ENCODE peak calls at places on chromosomes 13 and 19, in nine cellular contexts. One of them, this sample, is unnamed.

GRCh38 chr13:65600702-65601101 is 1629.4 kb downstream of the PCDH9 start:
- DNase-seq in nephron progenitor cell: no peak
- DNase-seq in heart left ventricle: no peak
- DNase-seq in cardiac fibroblast: peak; percentile 68
- DNase-seq in astrocyte of the spinal cord: no peak
- DNase-seq in left lung: no peak
- DNase-seq in fibroblast of lung: peak; percentile 81
- DNase-seq in endothelial cell: no peak
- DNase-seq in Caco-2: no peak
- DNase-seq in this sample: no peak

GRCh38 chr13:100089633-100090032 is 740 bp downstream of the PCCA start:
- DNase-seq in nephron progenitor cell: no peak
- DNase-seq in heart left ventricle: no peak
- DNase-seq in cardiac fibroblast: peak; percentile 29
- DNase-seq in astrocyte of the spinal cord: peak; percentile 24
- DNase-seq in left lung: no peak
- DNase-seq in fibroblast of lung: peak; percentile 17
- DNase-seq in endothelial cell: no peak
- DNase-seq in Caco-2: no peak
- DNase-seq in this sample: no peak

GRCh38 chr19:54515156-54515555 is 12.5 kb downstream of the LAIR2 start:
- DNase-seq in nephron progenitor cell: no peak
- DNase-seq in heart left ventricle: no peak
- DNase-seq in cardiac fibroblast: no peak
- DNase-seq in astrocyte of the spinal cord: no peak
- DNase-seq in left lung: no peak
- DNase-seq in fibroblast of lung: no peak
- DNase-seq in endothelial cell: no peak
- DNase-seq in Caco-2: peak; percentile 49
- DNase-seq in this sample: no peak

GRCh38 chr13:99655351-99656091 is 154.2 kb downstream of the TM9SF2 start:
- DNase-seq in nephron progenitor cell: no peak
- DNase-seq in heart left ventricle: no peak
- DNase-seq in cardiac fibroblast: peak; percentile 74
- DNase-seq in astrocyte of the spinal cord: peak; percentile 58
- DNase-seq in left lung: no peak
- DNase-seq in fibroblast of lung: no peak
- DNase-seq in endothelial cell: no peak
- DNase-seq in Caco-2: no peak
- DNase-seq in this sample: peak; percentile 60

GRCh38 chr13:57557979-57558529 is 73.5 kb upstream of the PCDH17 start:
- DNase-seq in nephron progenitor cell: no peak
- DNase-seq in heart left ventricle: no peak
- DNase-seq in cardiac fibroblast: peak; percentile 9
- DNase-seq in astrocyte of the spinal cord: peak; percentile 3
- DNase-seq in left lung: no peak
- DNase-seq in fibroblast of lung: peak; percentile 1
- DNase-seq in endothelial cell: no peak
- DNase-seq in Caco-2: no peak
- DNase-seq in this sample: no peak

GRCh38 chr13:72792640-72793039 is 10.7 kb downstream of the PIBF1 start:
- DNase-seq in nephron progenitor cell: no peak
- DNase-seq in heart left ventricle: no peak
- DNase-seq in cardiac fibroblast: no peak
- DNase-seq in astrocyte of the spinal cord: no peak
- DNase-seq in left lung: no peak
- DNase-seq in fibroblast of lung: no peak
- DNase-seq in endothelial cell: no peak
- DNase-seq in Caco-2: no peak
- DNase-seq in this sample: no peak

GRCh38 chr19:5006201-5006600 is 37.3 kb downstream of the KDM4B start:
- DNase-seq in nephron progenitor cell: no peak
- DNase-seq in heart left ventricle: no peak
- DNase-seq in cardiac fibroblast: peak; percentile 15
- DNase-seq in astrocyte of the spinal cord: no peak
- DNase-seq in left lung: no peak
- DNase-seq in fibroblast of lung: no peak
- DNase-seq in endothelial cell: no peak
- DNase-seq in Caco-2: no peak
- DNase-seq in this sample: no peak

GRCh38 chr13:34035676-34036325 is 217.9 kb downstream of the RFC3 start:
- DNase-seq in nephron progenitor cell: no peak
- DNase-seq in heart left ventricle: no peak
- DNase-seq in cardiac fibroblast: peak; percentile 53
- DNase-seq in astrocyte of the spinal cord: no peak
- DNase-seq in left lung: no peak
- DNase-seq in fibroblast of lung: no peak
- DNase-seq in endothelial cell: no peak
- DNase-seq in Caco-2: no peak
- DNase-seq in this sample: peak; percentile 1

GRCh38 chr19:53511933-53512374 is 26.0 kb upstream of the ZNF331 start:
- DNase-seq in nephron progenitor cell: peak; percentile 62
- DNase-seq in heart left ventricle: peak; percentile 58
- DNase-seq in cardiac fibroblast: peak; percentile 78
- DNase-seq in astrocyte of the spinal cord: peak; percentile 15
- DNase-seq in left lung: peak; percentile 45
- DNase-seq in fibroblast of lung: peak; percentile 49
- DNase-seq in endothelial cell: peak; percentile 79
- DNase-seq in Caco-2: peak; percentile 60
- DNase-seq in this sample: no peak

GRCh38 chr19:47186337-47187022 is 44.5 kb downstream of the BBC3 start:
- DNase-seq in nephron progenitor cell: no peak
- DNase-seq in heart left ventricle: no peak
- DNase-seq in cardiac fibroblast: no peak
- DNase-seq in astrocyte of the spinal cord: no peak
- DNase-seq in left lung: no peak
- DNase-seq in fibroblast of lung: no peak
- DNase-seq in endothelial cell: no peak
- DNase-seq in Caco-2: no peak
- DNase-seq in this sample: no peak

GRCh38 chr19:52331757-52332156 is 4.3 kb upstream of the ZNF610 start:
- DNase-seq in nephron progenitor cell: peak; percentile 7
- DNase-seq in heart left ventricle: no peak
- DNase-seq in cardiac fibroblast: peak; percentile 16
- DNase-seq in astrocyte of the spinal cord: peak; percentile 21
- DNase-seq in left lung: no peak
- DNase-seq in fibroblast of lung: peak; percentile 15
- DNase-seq in endothelial cell: no peak
- DNase-seq in Caco-2: no peak
- DNase-seq in this sample: no peak

GRCh38 chr19:14086098-14086497 is 515 bp upstream of the C19orf67 start:
- DNase-seq in nephron progenitor cell: no peak
- DNase-seq in heart left ventricle: no peak
- DNase-seq in cardiac fibroblast: no peak
- DNase-seq in astrocyte of the spinal cord: no peak
- DNase-seq in left lung: no peak
- DNase-seq in fibroblast of lung: no peak
- DNase-seq in endothelial cell: no peak
- DNase-seq in Caco-2: no peak
- DNase-seq in this sample: no peak

GRCh38 chr19:58401825-58402433 is 6.5 kb downstream of the RNF225 start:
- DNase-seq in nephron progenitor cell: no peak
- DNase-seq in heart left ventricle: no peak
- DNase-seq in cardiac fibroblast: no peak
- DNase-seq in astrocyte of the spinal cord: no peak
- DNase-seq in left lung: no peak
- DNase-seq in fibroblast of lung: no peak
- DNase-seq in endothelial cell: no peak
- DNase-seq in Caco-2: no peak
- DNase-seq in this sample: no peak

GRCh38 chr13:111460548-111461444 is 140.4 kb downstream of the TEX29 start:
- DNase-seq in nephron progenitor cell: peak; percentile 47
- DNase-seq in heart left ventricle: peak; percentile 65
- DNase-seq in cardiac fibroblast: peak; percentile 67
- DNase-seq in astrocyte of the spinal cord: peak; percentile 15
- DNase-seq in left lung: no peak
- DNase-seq in fibroblast of lung: peak; percentile 70
- DNase-seq in endothelial cell: peak; percentile 59
- DNase-seq in Caco-2: peak; percentile 61
- DNase-seq in this sample: peak; percentile 24

GRCh38 chr13:62879071-62879470 is 1463.4 kb upstream of the PCDH20 start:
- DNase-seq in nephron progenitor cell: no peak
- DNase-seq in heart left ventricle: no peak
- DNase-seq in cardiac fibroblast: peak; percentile 59
- DNase-seq in astrocyte of the spinal cord: peak; percentile 60
- DNase-seq in left lung: no peak
- DNase-seq in fibroblast of lung: peak; percentile 5
- DNase-seq in endothelial cell: no peak
- DNase-seq in Caco-2: no peak
- DNase-seq in this sample: no peak

DNA sequence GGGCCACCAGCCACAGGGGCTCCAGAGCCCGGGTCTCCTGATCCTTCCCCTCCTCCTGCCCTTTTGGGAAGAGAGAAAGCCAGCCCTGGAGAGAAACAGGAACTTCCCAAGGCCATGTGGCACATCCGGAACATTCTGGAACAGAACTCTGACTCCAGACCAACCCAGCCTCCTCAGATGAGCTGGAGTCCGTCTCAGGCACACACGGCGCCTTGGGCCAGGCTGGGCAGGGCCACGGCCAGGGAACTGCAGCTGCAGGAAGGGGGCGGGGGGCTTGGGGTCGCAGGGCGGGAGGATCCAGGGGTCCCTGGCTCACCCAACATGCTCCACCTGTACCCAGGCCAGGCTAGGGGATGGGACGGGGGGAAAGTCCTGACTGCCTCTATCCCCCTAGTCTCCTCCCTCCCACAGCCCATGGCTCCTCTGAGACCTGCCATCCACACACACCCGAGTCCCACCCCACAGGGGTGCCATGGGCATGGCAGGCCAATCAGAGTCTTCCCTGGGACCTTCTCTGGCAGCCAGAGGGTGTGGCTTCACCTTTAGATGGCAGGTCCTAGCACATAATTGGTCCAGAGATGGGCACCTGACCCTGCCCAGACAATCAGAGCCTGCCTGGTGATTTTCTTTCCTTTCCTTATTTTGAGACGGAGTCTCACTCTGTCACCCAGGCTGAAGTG is 22.9 kb downstream of the SBNO2 start:
- DNase-seq in nephron progenitor cell: no peak
- DNase-seq in heart left ventricle: no peak
- DNase-seq in cardiac fibroblast: no peak
- DNase-seq in astrocyte of the spinal cord: no peak
- DNase-seq in left lung: no peak
- DNase-seq in fibroblast of lung: no peak
- DNase-seq in endothelial cell: no peak
- DNase-seq in Caco-2: no peak
- DNase-seq in this sample: no peak
- TF ChIP-seq CTCF in nephron progenitor cell: no peak
- TF ChIP-seq CTCF in heart left ventricle: no peak
- TF ChIP-seq CTCF in cardiac fibroblast: no peak
- TF ChIP-seq CTCF in astrocyte of the spinal cord: no peak
- TF ChIP-seq CTCF in left lung: no peak
- TF ChIP-seq CTCF in fibroblast of lung: no peak
- TF ChIP-seq CTCF in endothelial cell: no peak
- TF ChIP-seq CTCF in Caco-2: no peak
- TF ChIP-seq CTCF in this sample: no peak

DNA sequence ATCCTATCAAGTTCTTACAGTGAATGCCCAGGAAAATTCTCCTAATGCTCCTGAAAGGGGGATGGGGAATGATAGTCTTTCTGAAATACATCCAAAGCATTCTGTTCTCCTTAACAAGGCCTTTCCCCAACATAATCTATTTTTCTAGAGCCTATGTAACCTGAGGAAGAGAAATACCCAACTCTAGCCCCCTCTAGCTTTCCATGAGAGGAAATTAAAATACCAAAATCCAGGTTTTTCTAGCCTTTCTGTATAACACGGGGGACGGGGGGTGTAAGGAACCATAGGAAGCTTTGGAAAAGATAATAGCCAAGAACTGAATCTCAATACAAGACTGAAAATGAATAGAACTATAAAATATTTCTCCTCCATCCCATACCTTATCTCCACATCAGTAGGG is 815.9 kb downstream of the SLITRK6 start:
- DNase-seq in nephron progenitor cell: no peak
- DNase-seq in heart left ventricle: no peak
- DNase-seq in cardiac fibroblast: no peak
- DNase-seq in astrocyte of the spinal cord: no peak
- DNase-seq in left lung: no peak
- DNase-seq in fibroblast of lung: no peak
- DNase-seq in endothelial cell: no peak
- DNase-seq in Caco-2: no peak
- DNase-seq in this sample: no peak
- TF ChIP-seq CTCF in nephron progenitor cell: no peak
- TF ChIP-seq CTCF in heart left ventricle: no peak
- TF ChIP-seq CTCF in cardiac fibroblast: no peak
- TF ChIP-seq CTCF in astrocyte of the spinal cord: no peak
- TF ChIP-seq CTCF in left lung: no peak
- TF ChIP-seq CTCF in fibroblast of lung: no peak
- TF ChIP-seq CTCF in endothelial cell: no peak
- TF ChIP-seq CTCF in Caco-2: peak; percentile 18
- TF ChIP-seq CTCF in this sample: no peak

DNA sequence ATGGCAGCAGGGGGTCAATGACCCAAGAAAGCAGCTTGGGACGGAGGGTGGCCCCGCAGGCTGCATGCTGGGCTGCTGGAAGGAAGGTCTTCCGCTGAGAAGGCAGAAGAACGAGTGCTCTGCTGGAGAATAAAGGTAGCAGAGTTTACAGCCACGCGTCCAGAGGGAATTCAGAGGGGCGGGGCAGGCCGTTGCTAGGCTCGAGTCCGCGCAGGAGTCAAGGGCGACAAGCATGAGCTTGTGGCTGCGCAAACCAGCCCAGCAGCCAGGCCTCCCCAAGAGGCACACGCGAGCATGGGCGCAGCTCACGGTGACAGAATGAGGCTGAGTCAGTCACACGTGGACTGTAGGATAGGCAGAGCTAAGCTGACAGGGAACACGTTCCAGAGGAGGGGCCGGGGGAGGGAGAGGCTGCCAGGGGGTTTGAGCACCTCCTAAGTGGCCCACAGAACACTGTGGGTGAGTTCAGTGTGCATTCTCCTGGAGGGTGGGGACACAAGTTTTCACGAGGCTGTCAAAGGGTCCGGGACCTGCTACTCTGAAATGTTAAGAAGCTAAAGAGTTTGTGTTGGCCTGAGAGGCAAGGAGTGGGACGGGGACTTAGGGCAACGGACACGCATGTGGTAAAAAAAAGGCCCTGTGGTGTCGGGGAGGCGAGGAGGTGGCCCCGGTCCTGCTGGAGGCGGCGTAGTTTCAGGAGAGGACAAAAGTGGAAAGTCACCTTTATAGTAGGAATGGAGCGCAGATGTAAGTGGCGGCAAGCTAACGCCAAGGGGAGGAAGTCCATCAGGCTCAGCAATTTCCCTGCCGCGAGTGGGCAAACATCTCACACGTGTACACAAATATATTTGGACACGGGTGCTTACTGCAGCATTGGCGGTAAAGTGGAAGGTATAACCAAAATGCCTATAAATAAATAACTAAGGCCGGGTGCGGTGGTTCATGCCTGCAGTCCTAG is 17.7 kb downstream of the RFX2 start:
- DNase-seq in nephron progenitor cell: peak; percentile 78
- DNase-seq in heart left ventricle: peak; percentile 87
- DNase-seq in cardiac fibroblast: peak; percentile 83
- DNase-seq in astrocyte of the spinal cord: peak; percentile 82
- DNase-seq in left lung: peak; percentile 90
- DNase-seq in fibroblast of lung: peak; percentile 71
- DNase-seq in endothelial cell: peak; percentile 25
- DNase-seq in Caco-2: peak; percentile 90
- DNase-seq in this sample: peak; percentile 81
- TF ChIP-seq CTCF in nephron progenitor cell: no peak
- TF ChIP-seq CTCF in heart left ventricle: no peak
- TF ChIP-seq CTCF in cardiac fibroblast: no peak
- TF ChIP-seq CTCF in astrocyte of the spinal cord: no peak
- TF ChIP-seq CTCF in left lung: no peak
- TF ChIP-seq CTCF in fibroblast of lung: no peak
- TF ChIP-seq CTCF in endothelial cell: no peak
- TF ChIP-seq CTCF in Caco-2: no peak
- TF ChIP-seq CTCF in this sample: no peak

GRCh38 chr19:27776020-27776419 is 1436.9 kb downstream of the UQCRFS1 start:
- DNase-seq in nephron progenitor cell: no peak
- DNase-seq in heart left ventricle: no peak
- DNase-seq in cardiac fibroblast: peak; percentile 90
- DNase-seq in astrocyte of the spinal cord: peak; percentile 15
- DNase-seq in left lung: no peak
- DNase-seq in fibroblast of lung: peak; percentile 23
- DNase-seq in endothelial cell: no peak
- DNase-seq in Caco-2: peak; percentile 50
- DNase-seq in this sample: no peak
- TF ChIP-seq CTCF in nephron progenitor cell: no peak
- TF ChIP-seq CTCF in heart left ventricle: no peak
- TF ChIP-seq CTCF in cardiac fibroblast: peak; percentile 79
- TF ChIP-seq CTCF in astrocyte of the spinal cord: peak; percentile 41
- TF ChIP-seq CTCF in left lung: no peak
- TF ChIP-seq CTCF in fibroblast of lung: peak; percentile 32
- TF ChIP-seq CTCF in endothelial cell: no peak
- TF ChIP-seq CTCF in Caco-2: peak; percentile 59
- TF ChIP-seq CTCF in this sample: peak; percentile 24